ENCODE peak calls at places on chromosomes 6 and 20, in five cellular contexts. One of them, this sample, is unnamed.

GRCh38 chr6:11710968-11711643 is 67.5 kb downstream of the ADTRP start:
- DNase-seq in T follicular helper cell: no peak
- DNase-seq in AG20443: no peak
- DNase-seq in caudate nucleus: no peak
- DNase-seq in osteoblast: peak
- DNase-seq in this sample: no peak

GRCh38 chr6:138815797-138816528 is 20.1 kb downstream of the ECT2L start:
- DNase-seq in T follicular helper cell: no peak
- DNase-seq in AG20443: peak
- DNase-seq in caudate nucleus: no peak
- DNase-seq in osteoblast: no peak
- DNase-seq in this sample: peak

GRCh38 chr6:24796616-24797290 is 2.0 kb downstream of the ARMH2 start:
- DNase-seq in T follicular helper cell: no peak
- DNase-seq in AG20443: no peak
- DNase-seq in caudate nucleus: no peak
- DNase-seq in osteoblast: no peak
- DNase-seq in this sample: no peak

GRCh38 chr20:4014031-4014474 is 1.3 kb downstream of the RNF24 start:
- DNase-seq in T follicular helper cell: no peak
- DNase-seq in AG20443: peak
- DNase-seq in caudate nucleus: no peak
- DNase-seq in osteoblast: peak
- DNase-seq in this sample: peak

GRCh38 chr20:11270566-11270965 is 596.8 kb upstream of the JAG1 start:
- DNase-seq in T follicular helper cell: no peak
- DNase-seq in AG20443: no peak
- DNase-seq in caudate nucleus: no peak
- DNase-seq in osteoblast: no peak
- DNase-seq in this sample: no peak

GRCh38 chr20:46311039-46311650 is 2.8 kb upstream of the CDH22 start:
- DNase-seq in T follicular helper cell: no peak
- DNase-seq in AG20443: no peak
- DNase-seq in caudate nucleus: no peak
- DNase-seq in osteoblast: peak
- DNase-seq in this sample: no peak

GRCh38 chr20:35629432-35630145 is 14.0 kb downstream of the SPAG4 start:
- DNase-seq in T follicular helper cell: no peak
- DNase-seq in AG20443: no peak
- DNase-seq in caudate nucleus: no peak
- DNase-seq in osteoblast: no peak
- DNase-seq in this sample: no peak

GRCh38 chr6:1313755-1314503 is 2.0 kb downstream of the FOXQ1 start:
- DNase-seq in T follicular helper cell: no peak
- DNase-seq in AG20443: peak
- DNase-seq in caudate nucleus: no peak
- DNase-seq in osteoblast: peak
- DNase-seq in this sample: peak

GRCh38 chr6:8881663-8882062 is 446.3 kb upstream of the SLC35B3 start:
- DNase-seq in T follicular helper cell: no peak
- DNase-seq in AG20443: no peak
- DNase-seq in caudate nucleus: no peak
- DNase-seq in osteoblast: no peak
- DNase-seq in this sample: no peak

GRCh38 chr6:82408952-82409421 is 45.4 kb downstream of the TPBG start:
- DNase-seq in T follicular helper cell: no peak
- DNase-seq in AG20443: peak
- DNase-seq in caudate nucleus: no peak
- DNase-seq in osteoblast: no peak
- DNase-seq in this sample: peak

GRCh38 chr6:33678932-33679478 is 32.5 kb downstream of the UQCC2 start:
- DNase-seq in T follicular helper cell: no peak
- DNase-seq in AG20443: no peak
- DNase-seq in caudate nucleus: no peak
- DNase-seq in osteoblast: peak
- DNase-seq in this sample: no peak

GRCh38 chr6:16130932-16131387 is 2.1 kb downstream of the MYLIP start:
- DNase-seq in T follicular helper cell: peak
- DNase-seq in AG20443: peak
- DNase-seq in caudate nucleus: no peak
- DNase-seq in osteoblast: peak
- DNase-seq in this sample: peak

GRCh38 chr6:142013286-142013685 is 119.4 kb upstream of the GJE1 start:
- DNase-seq in T follicular helper cell: no peak
- DNase-seq in AG20443: peak
- DNase-seq in caudate nucleus: no peak
- DNase-seq in osteoblast: peak
- DNase-seq in this sample: peak

GRCh38 chr20:5393218-5393870 is 76.6 kb upstream of the PROKR2 start:
- DNase-seq in T follicular helper cell: no peak
- DNase-seq in AG20443: no peak
- DNase-seq in caudate nucleus: no peak
- DNase-seq in osteoblast: no peak
- DNase-seq in this sample: no peak

GRCh38 chr6:169591616-169592015 is 110.2 kb downstream of the WDR27 start:
- DNase-seq in T follicular helper cell: no peak
- DNase-seq in AG20443: no peak
- DNase-seq in caudate nucleus: no peak
- DNase-seq in osteoblast: peak
- DNase-seq in this sample: no peak

GRCh38 chr6:1228754-1229191 is 83.1 kb upstream of the FOXQ1 start:
- DNase-seq in T follicular helper cell: no peak
- DNase-seq in AG20443: no peak
- DNase-seq in caudate nucleus: no peak
- DNase-seq in osteoblast: no peak
- DNase-seq in this sample: no peak

GRCh38 chr6:145015739-145016558 is 719.4 kb downstream of the EPM2A start:
- DNase-seq in T follicular helper cell: no peak
- DNase-seq in AG20443: peak
- DNase-seq in caudate nucleus: no peak
- DNase-seq in osteoblast: peak
- DNase-seq in this sample: peak

GRCh38 chr6:11847515-11848244 is 69.1 kb upstream of the ADTRP start:
- DNase-seq in T follicular helper cell: no peak
- DNase-seq in AG20443: no peak
- DNase-seq in caudate nucleus: no peak
- DNase-seq in osteoblast: no peak
- DNase-seq in this sample: no peak

GRCh38 chr6:1695546-1696494 is 86.1 kb downstream of the FOXC1 start:
- DNase-seq in T follicular helper cell: no peak
- DNase-seq in AG20443: peak
- DNase-seq in caudate nucleus: no peak
- DNase-seq in osteoblast: peak
- DNase-seq in this sample: no peak